ENCODE peak calls at places on chromosome 1, in nine cellular contexts. W is RKO, L is Caki2, F is astrocyte of the spinal cord, N is AG09309, Y is prostate gland, T is right lobe of liver, V is DMS153, Q is vagina. S is an unnamed sample.

GRCh38 chr1:45306319-45306718 is 20.4 kb upstream of the HPDL start:
- DNase-seq in T (no peak), N (peak; percentile 7), Y (no peak), L (no peak), W (peak; percentile 71), Q (peak; percentile 29), V (no peak), F (no peak), S (no peak)

GRCh38 chr1:234222561-234223280 is 150.5 kb upstream of the COA6 start:
- DNase-seq in T (no peak), N (no peak), V (no peak), L (no peak), Y (no peak), Q (no peak), F (no peak), W (no peak), S (no peak)

GRCh38 chr1:88946845-88947244 is 45.6 kb downstream of the KYAT3 start:
- DNase-seq in T (no peak), L (no peak), W (no peak), F (peak; percentile 68), Q (no peak), N (no peak), V (no peak), Y (no peak), S (no peak)

GRCh38 chr1:180533571-180533987 is 25.2 kb upstream of the OVAAL start:
- DNase-seq in Q (no peak), Y (peak; percentile 36), W (peak; percentile 33), T (peak; percentile 65), L (peak; percentile 59), V (no peak), N (peak; percentile 3), F (peak; percentile 57), S (peak; percentile 53)

GRCh38 chr1:164605254-164606091 is 46.5 kb downstream of the PBX1 start:
- DNase-seq in Y (no peak), N (no peak), Q (no peak), L (no peak), V (peak; percentile 27), T (no peak), F (no peak), W (no peak), S (peak; percentile 17)

GRCh38 chr1:181043025-181043880 is 9.5 kb downstream of the MR1 start:
- DNase-seq in Q (no peak), Y (no peak), T (no peak), V (peak; percentile 89), N (no peak), W (no peak), F (no peak), L (no peak), S (peak; percentile 25)

GRCh38 chr1:49229555-49229954 is 452.9 kb upstream of the BEND5 start:
- DNase-seq in T (no peak), N (no peak), W (peak; percentile 6), V (no peak), Y (no peak), F (no peak), L (peak; percentile 46), Q (no peak), S (no peak)

GRCh38 chr1:93878889-93879586 is at the start of gene DNTTIP2:
- DNase-seq in L (peak; percentile 84), Q (peak; percentile 91), W (peak; percentile 90), N (peak; percentile 39), V (peak; percentile 87), T (peak; percentile 94), F (peak; percentile 93), Y (peak; percentile 89), S (no peak)

GRCh38 chr1:48725331-48725730 is 51.4 kb downstream of the BEND5 start:
- DNase-seq in Y (no peak), V (no peak), F (no peak), T (no peak), W (no peak), N (no peak), Q (no peak), L (no peak), S (no peak)

GRCh38 chr1:205925730-205926129 is 17.5 kb downstream of the SLC26A9 start:
- DNase-seq in W (peak; percentile 89), Q (no peak), L (no peak), N (peak; percentile 80), T (no peak), F (peak; percentile 94), V (peak; percentile 71), Y (no peak), S (no peak)

GRCh38 chr1:167518331-167518700 is at the start of gene CD247:
- DNase-seq in W (no peak), V (no peak), Q (peak; percentile 65), L (no peak), Y (no peak), F (no peak), T (no peak), N (no peak), S (no peak)